ENCODE peak calls at places on chromosomes 5 and 9, in four cellular contexts. One of them, this sample, is unnamed.

GRCh38 chr5:159106569-159107282 is 7.0 kb upstream of the EBF1 start:
- DNase-seq in H1: no peak
- DNase-seq in WTC11: peak; percentile 88
- DNase-seq in HepG2: peak; percentile 24
- DNase-seq in this sample: no peak

GRCh38 chr5:124735169-124735858 is 11.1 kb downstream of the ZNF608 start:
- DNase-seq in H1: no peak
- DNase-seq in WTC11: peak; percentile 71
- DNase-seq in HepG2: no peak
- DNase-seq in this sample: no peak

GRCh38 chr9:83596899-83597504 is 25.9 kb upstream of the IDNK start:
- DNase-seq in H1: no peak
- DNase-seq in HepG2: no peak
- DNase-seq in WTC11: peak; percentile 80
- DNase-seq in this sample: no peak

GRCh38 chr5:135045488-135045887 is 11.5 kb upstream of the PITX1 start:
- DNase-seq in HepG2: no peak
- DNase-seq in WTC11: no peak
- DNase-seq in H1: no peak
- DNase-seq in this sample: no peak

GRCh38 chr5:118891252-118891651 is 97.1 kb downstream of the DTWD2 start:
- DNase-seq in H1: no peak
- DNase-seq in HepG2: no peak
- DNase-seq in WTC11: no peak
- DNase-seq in this sample: peak; percentile 4

GRCh38 chr5:57448751-57449150 is 33.9 kb downstream of the ACTBL2 start:
- DNase-seq in H1: no peak
- DNase-seq in HepG2: no peak
- DNase-seq in WTC11: no peak
- DNase-seq in this sample: no peak

GRCh38 chr5:24633705-24634325 is 11.0 kb downstream of the CDH10 start:
- DNase-seq in WTC11: no peak
- DNase-seq in HepG2: peak; percentile 34
- DNase-seq in H1: no peak
- DNase-seq in this sample: no peak

GRCh38 chr5:4220016-4220415 is 624.4 kb downstream of the IRX1 start:
- DNase-seq in H1: no peak
- DNase-seq in WTC11: no peak
- DNase-seq in HepG2: no peak
- DNase-seq in this sample: no peak

GRCh38 chr5:9947231-9947693 is 302.4 kb downstream of the ATPSCKMT start:
- DNase-seq in HepG2: no peak
- DNase-seq in H1: no peak
- DNase-seq in WTC11: no peak
- DNase-seq in this sample: peak; percentile 24

GRCh38 chr9:90854637-90855036 is 53.0 kb downstream of the SYK start:
- DNase-seq in HepG2: no peak
- DNase-seq in WTC11: no peak
- DNase-seq in H1: no peak
- DNase-seq in this sample: no peak

DNA sequence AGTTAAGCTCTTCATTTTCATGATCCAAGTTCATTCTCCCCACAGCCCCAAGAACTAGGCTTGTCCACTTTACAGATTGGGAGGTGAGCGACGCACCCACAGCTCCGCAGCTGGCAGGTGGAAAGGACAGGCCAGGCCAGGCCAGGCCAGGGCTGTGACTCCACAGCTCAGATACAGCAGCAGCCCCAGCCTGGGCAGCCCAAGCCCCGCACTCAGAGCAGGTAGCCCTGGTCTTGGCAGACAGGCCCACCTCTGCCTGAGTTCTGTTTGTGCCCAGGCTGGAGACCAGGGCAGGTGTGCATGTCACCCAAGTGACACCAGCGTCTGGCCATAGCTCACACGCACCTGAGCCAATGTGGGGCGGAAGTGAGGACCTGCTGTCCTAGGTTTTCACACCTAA is 124.7 kb downstream of the WNK2 start:
- DNase-seq in WTC11: no peak
- DNase-seq in H1: no peak
- DNase-seq in HepG2: no peak
- DNase-seq in this sample: no peak
- TF ChIP-seq CREB1 in WTC11: no peak
- TF ChIP-seq CREB1 in H1: no peak
- TF ChIP-seq CREB1 in HepG2: no peak
- TF ChIP-seq CREB1 in this sample: no peak

GRCh38 chr9:93648181-93648580 is 71.8 kb downstream of the PHF2 start:
- DNase-seq in HepG2: no peak
- DNase-seq in WTC11: no peak
- DNase-seq in H1: no peak
- DNase-seq in this sample: no peak

GRCh38 chr9:93648836-93649235 is 72.5 kb downstream of the PHF2 start:
- DNase-seq in HepG2: no peak
- DNase-seq in H1: no peak
- DNase-seq in WTC11: no peak
- DNase-seq in this sample: no peak

GRCh38 chr9:93650448-93650847 is 74.1 kb downstream of the PHF2 start:
- DNase-seq in WTC11: peak; percentile 5
- DNase-seq in H1: no peak
- DNase-seq in HepG2: no peak
- DNase-seq in this sample: no peak

GRCh38 chr9:93651521-93651950 is 75.2 kb downstream of the PHF2 start:
- DNase-seq in HepG2: no peak
- DNase-seq in WTC11: peak; percentile 8
- DNase-seq in H1: no peak
- DNase-seq in this sample: no peak

DNA sequence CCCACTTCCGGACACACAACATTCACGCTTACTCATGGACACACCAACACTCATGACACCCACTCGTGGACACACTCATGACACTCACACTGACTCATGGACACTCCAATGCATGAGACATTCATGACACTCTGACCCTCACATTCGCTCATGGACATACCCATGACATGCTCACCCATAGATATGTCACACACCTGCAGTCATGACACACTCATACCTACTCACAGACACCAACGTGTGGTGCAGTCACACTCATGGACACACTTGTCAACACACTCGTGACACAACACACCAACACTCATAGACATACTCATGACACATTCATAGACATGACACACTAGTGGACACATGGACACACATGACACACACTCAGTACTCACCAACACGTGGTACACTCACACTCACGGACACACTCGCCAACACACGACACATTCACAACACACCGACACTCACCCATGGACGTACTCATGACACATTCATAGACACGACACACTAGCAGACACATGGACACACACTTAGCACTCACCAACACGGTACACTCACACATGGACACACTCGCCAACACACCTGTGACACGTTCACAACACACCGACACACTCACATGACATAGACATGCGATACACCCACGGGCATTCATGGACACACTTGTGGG is 73.4 kb downstream of the PHF2 start:
- DNase-seq in WTC11: peak; percentile 0
- DNase-seq in H1: no peak
- DNase-seq in HepG2: no peak
- DNase-seq in this sample: no peak
- TF ChIP-seq CREB1 in WTC11: no peak
- TF ChIP-seq CREB1 in H1: no peak
- TF ChIP-seq CREB1 in HepG2: peak; percentile 73
- TF ChIP-seq CREB1 in this sample: no peak

GRCh38 chr9:98942906-98943681 is 613 bp upstream of the COL15A1 start:
- DNase-seq in HepG2: no peak
- DNase-seq in WTC11: no peak
- DNase-seq in H1: no peak
- DNase-seq in this sample: no peak

GRCh38 chr9:98943682-98944129 is at the start of gene COL15A1:
- DNase-seq in WTC11: peak; percentile 64
- DNase-seq in H1: no peak
- DNase-seq in HepG2: no peak
- DNase-seq in this sample: no peak

GRCh38 chr9:98940278-98940677 is 3.4 kb upstream of the COL15A1 start:
- DNase-seq in H1: no peak
- DNase-seq in HepG2: no peak
- DNase-seq in WTC11: no peak
- DNase-seq in this sample: no peak

GRCh38 chr9:98941946-98942523 is 1.7 kb upstream of the COL15A1 start:
- DNase-seq in H1: no peak
- DNase-seq in HepG2: no peak
- DNase-seq in WTC11: no peak
- DNase-seq in this sample: no peak

DNA sequence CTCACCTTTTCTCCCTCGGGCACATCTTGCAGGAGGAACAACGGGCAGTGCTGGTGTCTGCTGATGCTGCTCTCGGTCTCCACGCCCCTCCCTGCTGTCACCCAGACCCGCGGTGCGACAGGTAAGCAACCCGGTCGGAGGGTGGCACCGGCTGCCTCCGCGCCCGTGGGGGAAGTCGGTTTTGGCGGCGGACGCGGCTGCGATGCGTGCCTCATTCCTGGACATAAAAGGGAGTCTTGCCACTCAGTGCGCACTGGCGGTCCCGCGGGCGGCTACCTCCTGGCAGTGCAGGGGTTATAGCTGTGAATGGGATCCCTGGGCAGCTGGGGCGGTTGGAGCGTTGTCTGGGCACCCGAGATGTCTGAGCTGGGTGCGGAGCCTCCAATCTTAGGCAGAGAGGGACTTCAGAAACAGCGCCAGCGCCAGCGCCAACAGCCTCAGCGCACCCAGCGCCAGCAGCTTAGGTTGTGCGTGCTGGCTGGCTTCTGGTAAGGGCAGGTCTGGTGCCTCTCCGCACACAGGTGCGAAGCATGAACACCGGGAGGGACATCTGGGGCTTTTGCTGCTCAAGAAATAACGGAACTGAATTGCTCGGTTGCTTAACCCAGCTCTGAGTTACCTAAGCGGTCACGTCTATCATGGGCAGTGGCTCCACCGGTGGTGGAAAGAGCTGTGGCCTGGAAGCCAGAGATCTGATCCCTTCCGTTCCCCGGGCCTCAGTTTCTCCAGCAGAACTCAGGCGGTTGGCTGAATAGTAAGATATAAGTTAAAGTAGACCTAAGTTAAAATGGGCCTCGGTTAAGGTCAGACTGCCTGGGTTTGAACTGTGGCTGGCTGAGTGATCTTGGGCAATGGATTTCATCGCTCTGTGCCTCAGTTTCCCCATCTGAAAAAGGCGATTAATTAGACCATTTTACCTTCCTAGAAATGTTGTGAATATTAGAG is 695 bp downstream of the COL15A1 start:
- DNase-seq in HepG2: no peak
- DNase-seq in H1: no peak
- DNase-seq in WTC11: peak; percentile 53
- DNase-seq in this sample: no peak
- TF ChIP-seq CREB1 in HepG2: no peak
- TF ChIP-seq CREB1 in H1: no peak
- TF ChIP-seq CREB1 in WTC11: no peak
- TF ChIP-seq CREB1 in this sample: no peak

GRCh38 chr5:176723440-176723839 is 76.2 kb downstream of the TSPAN17 start:
- DNase-seq in WTC11: no peak
- DNase-seq in HepG2: no peak
- DNase-seq in H1: no peak
- DNase-seq in this sample: no peak
- TF ChIP-seq CREB1 in WTC11: no peak
- TF ChIP-seq CREB1 in HepG2: no peak
- TF ChIP-seq CREB1 in H1: no peak
- TF ChIP-seq CREB1 in this sample: no peak

GRCh38 chr9:75023846-75024245 is 4.2 kb downstream of the CARNMT1 start:
- DNase-seq in WTC11: no peak
- DNase-seq in H1: no peak
- DNase-seq in HepG2: no peak
- DNase-seq in this sample: no peak

DNA sequence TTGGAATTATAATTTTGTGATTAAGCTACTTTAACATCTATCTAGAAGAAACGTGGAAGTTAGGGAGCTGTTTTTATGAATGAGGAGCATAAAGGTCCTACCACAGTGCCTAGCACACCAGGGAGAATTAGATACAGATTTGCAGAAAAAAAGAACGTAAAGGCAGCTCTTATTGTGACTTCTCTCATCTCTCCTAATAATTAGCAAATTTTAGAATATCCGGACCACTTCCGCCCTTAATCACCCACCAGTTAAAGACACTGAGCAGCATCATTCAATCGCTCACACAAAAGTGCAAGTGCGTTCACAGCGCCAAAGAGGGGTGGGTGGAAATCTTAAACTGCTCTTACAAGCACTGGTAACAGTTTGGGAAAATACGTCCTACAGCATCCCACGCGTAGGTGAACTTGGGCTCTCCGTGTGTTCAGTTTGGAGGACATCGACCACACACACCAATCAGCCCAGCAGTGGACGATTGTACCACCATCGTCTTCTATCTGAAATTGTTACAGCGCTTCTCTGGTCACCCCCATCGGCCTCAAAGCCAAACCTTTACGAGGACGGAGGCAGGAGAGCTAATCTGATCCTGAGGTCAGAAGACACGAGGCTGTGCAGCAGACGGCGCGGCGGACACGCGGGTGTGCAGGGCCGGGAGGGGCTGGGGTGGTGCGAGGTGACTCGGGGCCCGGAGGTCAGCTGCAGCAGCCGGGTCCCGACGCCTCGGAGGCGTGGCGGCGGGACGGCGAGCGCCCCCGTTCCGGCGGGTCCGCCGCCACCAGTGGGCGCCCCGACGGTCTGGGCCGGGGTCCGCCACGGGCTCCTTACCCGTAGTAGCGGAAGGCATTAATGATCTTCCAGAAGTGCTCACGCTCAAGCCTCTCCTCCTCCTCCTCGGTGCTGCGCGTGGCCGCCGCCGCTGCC is 646 bp downstream of the CARNMT1 start:
- DNase-seq in WTC11: peak; percentile 54
- DNase-seq in H1: peak; percentile 1
- DNase-seq in HepG2: peak; percentile 30
- DNase-seq in this sample: no peak
- TF ChIP-seq CREB1 in WTC11: no peak
- TF ChIP-seq CREB1 in H1: no peak
- TF ChIP-seq CREB1 in HepG2: no peak
- TF ChIP-seq CREB1 in this sample: no peak

GRCh38 chr5:138033916-138034315 is 1.0 kb upstream of the FAM13B start:
- DNase-seq in H1: no peak
- DNase-seq in HepG2: no peak
- DNase-seq in WTC11: no peak
- DNase-seq in this sample: no peak

GRCh38 chr5:138033275-138033808 is 463 bp upstream of the FAM13B start:
- DNase-seq in WTC11: no peak
- DNase-seq in H1: peak; percentile 29
- DNase-seq in HepG2: no peak
- DNase-seq in this sample: no peak

GRCh38 chr5:138037271-138037670 is 4.4 kb upstream of the FAM13B start:
- DNase-seq in WTC11: no peak
- DNase-seq in HepG2: no peak
- DNase-seq in H1: no peak
- DNase-seq in this sample: no peak

GRCh38 chr5:138037907-138038633 is 5.2 kb upstream of the FAM13B start:
- DNase-seq in WTC11: no peak
- DNase-seq in H1: no peak
- DNase-seq in HepG2: no peak
- DNase-seq in this sample: no peak

GRCh38 chr5:138035605-138036537 is 3.0 kb upstream of the FAM13B start:
- DNase-seq in H1: peak; percentile 53
- DNase-seq in HepG2: peak; percentile 91
- DNase-seq in WTC11: peak; percentile 62
- DNase-seq in this sample: peak; percentile 63
- TF ChIP-seq CREB1 in H1: peak; percentile 39
- TF ChIP-seq CREB1 in HepG2: no peak
- TF ChIP-seq CREB1 in WTC11: no peak
- TF ChIP-seq CREB1 in this sample: no peak

GRCh38 chr9:113526841-113527240 is 63.3 kb downstream of the RGS3 start:
- DNase-seq in H1: no peak
- DNase-seq in WTC11: no peak
- DNase-seq in HepG2: no peak
- DNase-seq in this sample: no peak
- TF ChIP-seq CREB1 in H1: no peak
- TF ChIP-seq CREB1 in WTC11: no peak
- TF ChIP-seq CREB1 in HepG2: no peak
- TF ChIP-seq CREB1 in this sample: no peak

This sample was measured in GM12878.